ENCODE peak calls at places on chromosomes 12 and 14, in ten cellular contexts. Z is WTC11, I is PC-9, T is cardiac fibroblast, S is hepatocyte, J is psoas muscle, X is foreskin fibroblast, R is MM.1S, F is fibroblast of pulmonary artery, V is MCF 10A. M is an unnamed sample.

GRCh38 chr14:91119556-91120311 is 5.9 kb downstream of the DGLUCY start:
- DNase-seq in I (no peak), S (no peak), J (peak; percentile 80), X (peak; percentile 91), F (peak; percentile 53), Z (no peak), V (peak; percentile 49), T (peak; percentile 50), R (no peak), M (no peak)

GRCh38 chr12:124964836-124965462 is 24.0 kb downstream of the DHX37 start:
- DNase-seq in T (peak; percentile 8), Z (no peak), I (no peak), X (no peak), R (no peak), J (no peak), S (no peak), F (no peak), V (no peak), M (no peak)

GRCh38 chr12:108235231-108235959 is 103.7 kb downstream of the CMKLR1 start:
- DNase-seq in Z (peak; percentile 24), J (no peak), F (no peak), T (no peak), I (no peak), V (no peak), S (no peak), X (no peak), R (no peak), M (no peak)

GRCh38 chr12:123987022-123987421 is 14.0 kb downstream of the ZNF664 start:
- DNase-seq in R (no peak), I (no peak), F (no peak), Z (no peak), S (no peak), T (no peak), X (no peak), J (no peak), V (no peak), M (no peak)

GRCh38 chr12:50317198-50317597 is 33.9 kb upstream of the LIMA1 start:
- DNase-seq in V (no peak), R (no peak), X (peak; percentile 23), S (no peak), I (no peak), T (peak; percentile 35), Z (no peak), J (no peak), F (peak; percentile 18), M (no peak)

GRCh38 chr12:116142936-116143882 is 134.3 kb downstream of the MED13L start:
- DNase-seq in R (no peak), I (no peak), S (no peak), X (peak; percentile 86), V (peak; percentile 55), T (peak; percentile 78), J (no peak), F (peak; percentile 83), Z (no peak), M (no peak)

GRCh38 chr12:87150969-87151662 is 878.1 kb downstream of the C12orf50 start:
- DNase-seq in T (no peak), J (no peak), F (no peak), I (peak; percentile 46), Z (no peak), S (peak; percentile 45), X (no peak), V (peak; percentile 23), R (peak; percentile 76), M (no peak)

GRCh38 chr12:98894412-98895085 is 249.5 kb downstream of the APAF1 start:
- DNase-seq in V (no peak), Z (peak; percentile 49), X (no peak), F (no peak), J (no peak), I (no peak), R (no peak), S (no peak), T (no peak), M (peak; percentile 34)

GRCh38 chr12:96177013-96177412 is 17.2 kb upstream of the ELK3 start:
- DNase-seq in R (no peak), I (no peak), S (no peak), V (peak; percentile 39), X (peak; percentile 79), Z (no peak), J (no peak), F (peak; percentile 63), T (peak; percentile 41), M (no peak)

GRCh38 chr12:13275366-13275765 is 78.8 kb downstream of the EMP1 start:
- DNase-seq in Z (no peak), I (no peak), S (no peak), R (no peak), F (no peak), J (no peak), T (no peak), V (no peak), X (no peak), M (no peak)

GRCh38 chr12:52611080-52611468 is 7.3 kb downstream of the KRT73 start:
- DNase-seq in V (no peak), T (no peak), X (no peak), J (no peak), I (no peak), Z (no peak), S (no peak), F (no peak), R (no peak), M (no peak)

GRCh38 chr12:69002969-69003368 is 70.0 kb upstream of the CPM start:
- DNase-seq in S (no peak), F (no peak), J (no peak), Z (no peak), V (no peak), I (no peak), X (peak; percentile 55), R (no peak), T (no peak), M (no peak)

GRCh38 chr12:12916135-12916956 is 25.0 kb downstream of the GPRC5A start:
- DNase-seq in I (peak; percentile 82), F (peak; percentile 91), Z (peak; percentile 90), J (peak; percentile 89), R (peak; percentile 84), V (peak; percentile 83), T (peak; percentile 92), S (peak; percentile 86), X (peak; percentile 93), M (peak; percentile 81)

GRCh38 chr12:19988457-19988856 is 379.9 kb upstream of the PDE3A start:
- DNase-seq in Z (no peak), V (no peak), X (peak; percentile 73), T (peak; percentile 58), F (peak; percentile 26), I (no peak), R (no peak), S (no peak), J (no peak), M (no peak)

GRCh38 chr14:59465570-59466150 is 480 bp upstream of the GPR135 start:
- DNase-seq in F (no peak), I (no peak), J (no peak), Z (no peak), X (no peak), R (no peak), S (no peak), V (no peak), T (no peak), M (no peak)

GRCh38 chr14:36942522-36943245 is 229.7 kb downstream of the SLC25A21 start:
- DNase-seq in F (peak; percentile 5), Z (no peak), R (no peak), V (peak; percentile 55), J (no peak), X (peak; percentile 38), S (no peak), I (no peak), T (no peak), M (no peak)
- TF ChIP-seq CTCF in F (no peak), Z (peak; percentile 57), R (no peak), V (no peak), J (no peak), X (no peak), S (no peak), I (peak; percentile 10), T (no peak), M (no peak)

DNA sequence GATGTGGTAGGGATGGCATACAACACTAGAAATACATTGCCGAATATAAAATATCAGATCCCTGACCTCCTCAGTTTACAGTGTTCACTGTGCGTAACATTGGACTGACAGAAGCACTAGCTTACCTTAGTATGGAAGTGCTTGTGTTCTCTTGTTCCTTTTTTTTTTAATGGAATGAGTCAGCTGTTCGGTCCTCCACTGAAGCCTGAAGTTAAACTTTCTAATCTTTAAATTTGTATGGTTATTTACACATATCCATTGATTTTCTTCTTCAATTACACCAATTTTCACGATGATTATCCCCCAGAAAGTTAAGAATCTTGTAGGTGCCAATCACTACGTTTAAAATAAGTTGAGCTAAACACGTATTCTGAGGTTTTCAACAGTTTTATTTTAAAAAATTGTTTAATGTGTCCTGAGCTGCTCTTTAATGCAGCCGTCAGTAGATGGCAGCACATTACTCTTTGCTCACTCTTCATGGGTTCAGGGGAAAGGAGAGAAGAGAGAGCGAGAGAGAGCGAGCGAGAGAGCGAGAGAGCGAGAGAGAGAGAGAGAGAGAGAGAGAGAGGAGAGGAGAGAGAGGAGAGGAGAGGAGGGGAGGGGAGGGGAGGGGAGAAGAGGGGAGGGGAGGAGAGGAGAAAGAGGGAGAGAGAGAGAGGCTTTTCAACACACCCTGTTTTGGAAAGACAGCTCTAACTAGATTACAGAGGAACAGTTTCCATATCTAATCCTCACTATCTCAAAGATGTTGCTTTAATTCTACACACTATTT is 134.7 kb upstream of the SCAF11 start:
- DNase-seq in J (no peak), Z (peak; percentile 30), R (peak; percentile 79), X (peak; percentile 88), S (peak; percentile 82), F (peak; percentile 91), V (peak; percentile 87), I (peak; percentile 36), T (peak; percentile 90), M (peak; percentile 42)
- TF ChIP-seq CTCF in J (peak; percentile 55), Z (no peak), R (peak; percentile 65), X (peak; percentile 74), S (peak; percentile 93), F (peak; percentile 80), V (peak; percentile 69), I (peak; percentile 83), T (peak; percentile 71), M (peak; percentile 71)

GRCh38 chr12:55817352-55818139 is at the start of the genes ORMDL2 and SARNP:
- DNase-seq in Z (peak; percentile 96), R (peak; percentile 100), V (peak; percentile 100), F (peak; percentile 100), J (peak; percentile 96), S (peak; percentile 99), T (peak; percentile 100), X (peak; percentile 100), I (peak; percentile 96), M (peak; percentile 94)
- TF ChIP-seq CTCF in Z (no peak), R (no peak), V (no peak), F (no peak), J (no peak), S (no peak), T (no peak), X (no peak), I (no peak), M (no peak)

GRCh38 chr14:21852061-21852664 is 178.5 kb upstream of the OR4E1 start:
- DNase-seq in R (peak; percentile 61), V (peak; percentile 55), X (no peak), J (peak; percentile 52), Z (peak; percentile 77), F (peak; percentile 42), S (peak; percentile 69), T (peak; percentile 18), I (peak; percentile 26), M (peak; percentile 20)

GRCh38 chr14:21840765-21841164 is 167.1 kb upstream of the OR4E1 start:
- DNase-seq in R (no peak), T (peak; percentile 8), Z (no peak), X (no peak), S (no peak), J (no peak), I (no peak), V (peak; percentile 7), F (no peak), M (no peak)

GRCh38 chr14:21846227-21846885 is 172.7 kb upstream of the OR4E1 start:
- DNase-seq in T (no peak), F (no peak), X (no peak), J (no peak), R (peak; percentile 49), I (peak; percentile 28), V (peak; percentile 45), S (peak; percentile 28), Z (peak; percentile 81), M (peak; percentile 26)
- TF ChIP-seq CTCF in T (peak; percentile 56), F (peak; percentile 61), X (peak; percentile 37), J (peak; percentile 11), R (peak; percentile 64), I (peak; percentile 68), V (peak; percentile 62), S (peak; percentile 43), Z (peak; percentile 81), M (peak; percentile 68)

M was measured in GM13976.